ENCODE peak calls at places on chromosomes 2 and 18, in seven cellular contexts. B, L, D, N, A, K and J are unnamed samples.
A peak's percentile ranks its signal among the peaks of the same experiment; 100 is the strongest.

GRCh38 chr2:72138011-72138881 is 9.4 kb downstream of the CYP26B1 start:
- DNase-seq in B (no peak), L (no peak), D (no peak), N (no peak), A (no peak), K (peak; percentile 40), J (peak; percentile 87)

GRCh38 chr2:42903821-42904575 is 111.6 kb upstream of the HAAO start:
- DNase-seq in B (no peak), L (no peak), D (no peak), N (no peak), A (no peak), K (no peak), J (no peak)

GRCh38 chr2:78132391-78133370 is 610.5 kb upstream of the LRRTM4 start:
- DNase-seq in B (no peak), L (no peak), D (no peak), N (no peak), A (no peak), K (no peak), J (no peak)

GRCh38 chr2:202373490-202373889 is 2.6 kb upstream of the BMPR2 start:
- DNase-seq in B (no peak), L (no peak), D (no peak), N (no peak), A (no peak), K (no peak), J (no peak)

GRCh38 chr2:194819367-194819766 is 837.7 kb upstream of the SLC39A10 start:
- DNase-seq in B (no peak), L (no peak), D (no peak), N (no peak), A (no peak), K (no peak), J (no peak)

GRCh38 chr2:68746408-68746807 is 11.8 kb downstream of the ARHGAP25 start:
- DNase-seq in B (no peak), L (no peak), D (no peak), N (no peak), A (no peak), K (peak; percentile 25), J (no peak)

GRCh38 chr2:8719528-8719927 is 37.7 kb downstream of the ID2 start:
- DNase-seq in B (peak; percentile 37), L (no peak), D (no peak), N (no peak), A (no peak), K (no peak), J (no peak)

GRCh38 chr2:35989523-35989922 is 366.1 kb upstream of the CRIM1 start:
- DNase-seq in B (no peak), L (no peak), D (no peak), N (no peak), A (no peak), K (no peak), J (no peak)

GRCh38 chr2:101124684-101125366 is 26.4 kb downstream of the TBC1D8 start:
- DNase-seq in B (peak; percentile 67), L (peak; percentile 62), D (no peak), N (peak; percentile 83), A (peak; percentile 91), K (no peak), J (no peak)

GRCh38 chr2:55490554-55490953 is 29.0 kb upstream of the CFAP36 start:
- DNase-seq in B (no peak), L (peak; percentile 67), D (no peak), N (peak; percentile 46), A (no peak), K (no peak), J (no peak)

GRCh38 chr2:36329746-36330145 is 25.8 kb upstream of the CRIM1 start:
- DNase-seq in B (no peak), L (no peak), D (no peak), N (no peak), A (peak; percentile 52), K (no peak), J (no peak)

GRCh38 chr2:203656522-203657287 is 49.7 kb upstream of the CD28 start:
- DNase-seq in B (no peak), L (peak; percentile 41), D (no peak), N (peak; percentile 65), A (no peak), K (no peak), J (no peak)

GRCh38 chr2:40434638-40435296 is 17.1 kb downstream of the SLC8A1 start:
- DNase-seq in B (peak; percentile 96), L (no peak), D (no peak), N (no peak), A (peak; percentile 63), K (no peak), J (no peak)

GRCh38 chr2:135985826-135986393 is 484 bp upstream of the DARS1 start:
- DNase-seq in B (no peak), L (no peak), D (peak; percentile 58), N (no peak), A (peak; percentile 12), K (no peak), J (no peak)

GRCh38 chr2:75787532-75788132 is 76.9 kb upstream of the GCFC2 start:
- DNase-seq in B (peak; percentile 2), L (no peak), D (peak; percentile 22), N (no peak), A (no peak), K (no peak), J (no peak)

GRCh38 chr2:106990307-106990706 is 104.3 kb upstream of the ST6GAL2 start:
- DNase-seq in B (peak; percentile 66), L (no peak), D (no peak), N (no peak), A (no peak), K (no peak), J (no peak)

GRCh38 chr2:120712180-120712678 is 23.4 kb upstream of the GLI2 start:
- DNase-seq in B (no peak), L (no peak), D (no peak), N (no peak), A (no peak), K (no peak), J (no peak)

GRCh38 chr2:9629222-9630000 is 1.4 kb downstream of the YWHAQ start:
- DNase-seq in B (no peak), L (no peak), D (no peak), N (no peak), A (no peak), K (no peak), J (no peak)

GRCh38 chr2:164840930-164841718 is 499 bp downstream of the COBLL1 start:
- DNase-seq in B (no peak), L (peak; percentile 84), D (peak; percentile 64), N (peak; percentile 82), A (peak; percentile 60), K (peak; percentile 73), J (peak; percentile 87)

GRCh38 chr2:152925540-152926448 is 207.4 kb downstream of the ARL6IP6 start:
- DNase-seq in B (no peak), L (no peak), D (peak; percentile 45), N (peak; percentile 51), A (peak; percentile 23), K (peak; percentile 68), J (no peak)

GRCh38 chr2:224776795-224777562 is 60.8 kb upstream of the CCDC195 start:
- DNase-seq in B (no peak), L (no peak), D (no peak), N (no peak), A (no peak), K (no peak), J (no peak)

GRCh38 chr2:168328421-168328820 is 81.0 kb upstream of the STK39 start:
- DNase-seq in B (no peak), L (no peak), D (no peak), N (no peak), A (no peak), K (no peak), J (no peak)

GRCh38 chr18:74496508-74497307 is 545 bp downstream of the CNDP2 start:
- DNase-seq in B (no peak), L (peak; percentile 74), D (no peak), N (peak; percentile 41), A (peak; percentile 44), K (no peak), J (no peak)

GRCh38 chr18:34677056-34677574 is 33.0 kb upstream of the DTNA start:
- DNase-seq in B (no peak), L (no peak), D (no peak), N (no peak), A (no peak), K (no peak), J (no peak)

DNA sequence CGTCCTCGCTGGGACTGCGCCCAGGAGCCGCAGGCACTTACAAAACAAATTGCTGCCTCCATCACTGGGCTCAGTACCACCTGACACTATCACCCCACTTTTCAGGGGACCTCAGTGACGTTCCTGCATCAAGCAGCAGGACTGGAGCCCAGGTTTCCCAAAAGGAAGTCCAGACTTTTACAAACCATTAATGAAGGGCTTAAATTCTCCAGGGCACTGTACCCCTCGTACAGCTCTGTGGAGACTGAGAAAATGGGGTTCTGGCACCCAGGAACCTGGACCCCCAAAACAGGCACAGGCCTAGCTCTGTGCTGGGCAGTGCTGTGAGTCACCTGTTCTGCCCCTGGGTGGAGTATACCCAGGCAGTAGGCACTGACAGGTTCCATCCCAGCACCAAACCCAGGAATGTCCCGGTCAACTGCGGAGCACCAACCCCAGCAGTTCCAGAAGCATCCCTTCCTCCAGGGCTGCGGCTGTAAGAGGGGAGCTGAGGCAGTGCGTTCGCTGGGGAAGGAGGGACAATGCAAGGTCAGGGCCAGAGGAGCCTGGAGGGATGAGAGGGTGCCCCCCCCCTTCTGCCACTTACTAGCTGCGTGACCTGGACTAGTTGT is 24.6 kb upstream of the NOTO start:
- DNase-seq in B (no peak), L (no peak), D (peak; percentile 21), N (no peak), A (peak; percentile 52), K (no peak), J (no peak)
- TF ChIP-seq CTCF in B (no peak), L (no peak), D (peak; percentile 20), N (no peak), A (peak; percentile 4), K (peak; percentile 12), J (peak; percentile 42)

GRCh38 chr18:49030138-49030537 is 79.4 kb upstream of the SMAD7 start:
- DNase-seq in B (no peak), L (no peak), D (no peak), N (no peak), A (no peak), K (peak; percentile 26), J (no peak)

GRCh38 chr18:49029628-49030027 is 78.9 kb upstream of the SMAD7 start:
- DNase-seq in B (no peak), L (no peak), D (no peak), N (no peak), A (no peak), K (peak; percentile 20), J (peak; percentile 73)

GRCh38 chr18:49030692-49031443 is 80.1 kb upstream of the SMAD7 start:
- DNase-seq in B (no peak), L (no peak), D (no peak), N (no peak), A (no peak), K (peak; percentile 6), J (no peak)

GRCh38 chr18:49032189-49032584 is 81.4 kb upstream of the SMAD7 start:
- DNase-seq in B (no peak), L (no peak), D (no peak), N (no peak), A (no peak), K (no peak), J (no peak)

GRCh38 chr18:49031511-49032188 is 80.9 kb upstream of the SMAD7 start:
- DNase-seq in B (no peak), L (no peak), D (no peak), N (no peak), A (no peak), K (peak; percentile 31), J (peak; percentile 56)
- TF ChIP-seq CTCF in B (no peak), L (no peak), D (no peak), N (no peak), A (no peak), K (no peak), J (no peak)

GRCh38 chr2:1789610-1790009 is 45.3 kb upstream of the PXDN start:
- DNase-seq in B (no peak), L (no peak), D (no peak), N (no peak), A (no peak), K (no peak), J (no peak)
- TF ChIP-seq CTCF in B (no peak), L (no peak), D (no peak), N (no peak), A (no peak), K (peak; percentile 63), J (no peak)

GRCh38 chr2:242020196-242021004 is 150.9 kb downstream of the RTP5 start:
- DNase-seq in B (no peak), L (no peak), D (no peak), N (no peak), A (no peak), K (no peak), J (peak; percentile 65)
- TF ChIP-seq CTCF in B (no peak), L (no peak), D (no peak), N (no peak), A (peak; percentile 5), K (no peak), J (no peak)